ENCODE peak calls at places on chromosomes 5 and 9, in eight cellular contexts. P, B, O, Q, A, Y, H and Z are unnamed samples.

GRCh38 chr9:37405764-37406380 is 16.6 kb upstream of the GRHPR start:
- DNase-seq in A (no peak), Y (no peak), O (no peak), P (no peak), H (no peak), B (no peak), Q (no peak), Z (no peak)

GRCh38 chr9:29556317-29556716 is 1983.0 kb upstream of the C9orf72 start:
- DNase-seq in A (no peak), Q (no peak), P (no peak), H (no peak), Y (no peak), O (peak), B (peak), Z (peak)

GRCh38 chr9:115263731-115264130 is 145.8 kb upstream of the TNC start:
- DNase-seq in H (no peak), A (no peak), Q (no peak), Y (peak), P (no peak), O (no peak), B (peak), Z (peak)

GRCh38 chr9:93955356-93956182 is 414 bp upstream of the BARX1 start:
- DNase-seq in B (no peak), Y (no peak), A (no peak), P (no peak), O (no peak), H (peak), Q (no peak), Z (no peak)

GRCh38 chr5:179489015-179489414 is 61.3 kb upstream of the RUFY1 start:
- DNase-seq in Y (peak), B (no peak), Q (no peak), H (no peak), P (no peak), A (no peak), O (no peak), Z (no peak)

GRCh38 chr5:148482697-148483462 is 99.1 kb downstream of the FBXO38 start:
- DNase-seq in P (peak), B (peak), Q (peak), O (no peak), A (peak), H (peak), Y (no peak), Z (peak)

GRCh38 chr9:117784996-117785395 is 80.8 kb downstream of the TLR4 start:
- DNase-seq in B (no peak), Y (no peak), P (no peak), Q (no peak), H (no peak), O (no peak), A (no peak), Z (no peak)

GRCh38 chr5:179747815-179748214 is 15.2 kb downstream of the MAML1 start:
- DNase-seq in B (no peak), Y (no peak), P (no peak), A (no peak), O (no peak), H (no peak), Q (no peak), Z (no peak)

GRCh38 chr9:121239071-121239470 is 28.9 kb upstream of the GSN start:
- DNase-seq in Q (no peak), H (no peak), O (no peak), Y (no peak), A (no peak), P (no peak), B (no peak), Z (no peak)

GRCh38 chr9:10062629-10063395 is 550.0 kb downstream of the PTPRD start:
- DNase-seq in Q (no peak), O (peak), A (no peak), Y (peak), B (peak), H (no peak), P (no peak), Z (peak)

GRCh38 chr9:95494022-95494415 is 22.8 kb downstream of the PTCH1 start:
- DNase-seq in O (no peak), Y (no peak), Q (no peak), B (no peak), A (no peak), H (no peak), P (peak), Z (no peak)

GRCh38 chr5:94627191-94627590 is 8.7 kb downstream of the SLF1 start:
- DNase-seq in Y (no peak), A (no peak), P (no peak), O (no peak), H (no peak), Q (no peak), B (no peak), Z (no peak)

GRCh38 chr9:125748511-125749099 is 1.4 kb downstream of the PBX3 start:
- DNase-seq in Y (no peak), B (no peak), O (no peak), Q (peak), P (no peak), A (no peak), H (no peak), Z (peak)

GRCh38 chr9:125959980-125960619 is 212.9 kb downstream of the PBX3 start:
- DNase-seq in O (no peak), Q (no peak), B (no peak), Y (no peak), A (no peak), P (no peak), H (no peak), Z (peak)

GRCh38 chr9:112887377-112887776 is 3.3 kb downstream of the SLC46A2 start:
- DNase-seq in H (no peak), Q (no peak), Y (no peak), P (no peak), O (no peak), B (no peak), A (no peak), Z (no peak)

GRCh38 chr9:90219548-90220118 is 423.0 kb downstream of the DIRAS2 start:
- DNase-seq in B (no peak), Q (peak), A (no peak), O (no peak), H (no peak), Y (no peak), P (peak), Z (no peak)

DNA sequence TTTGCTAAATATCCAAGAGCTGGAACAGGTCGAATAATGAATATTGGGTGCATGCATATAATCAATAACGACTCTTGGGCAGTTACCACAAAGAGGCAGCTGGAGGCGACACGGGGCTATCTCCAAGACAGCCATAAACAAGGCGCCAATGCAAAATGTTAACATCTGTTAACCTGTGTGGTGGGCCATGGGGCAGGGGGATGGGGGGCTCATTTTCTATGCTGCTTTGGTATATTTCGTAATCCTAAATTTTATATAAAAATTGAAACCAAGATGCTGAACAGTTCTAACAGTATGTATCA is 1.3 kb upstream of the RNF44 start:
- DNase-seq in B (no peak), Q (no peak), Y (no peak), O (no peak), A (no peak), P (no peak), H (no peak), Z (no peak)
- TF ChIP-seq CTCF in B (no peak), Q (no peak), Y (no peak), O (no peak), A (no peak), P (no peak), H (no peak), Z (no peak)

GRCh38 chr5:52989025-52989780 is at the start of gene ITGA2:
- DNase-seq in H (no peak), A (peak), B (peak), P (peak), Q (peak), Y (no peak), O (no peak), Z (peak)
- TF ChIP-seq CTCF in H (no peak), A (no peak), B (no peak), P (no peak), Q (no peak), Y (no peak), O (no peak), Z (no peak)

GRCh38 chr5:15286659-15287058 is 213.3 kb upstream of the FBXL7 start:
- DNase-seq in H (no peak), B (no peak), P (no peak), O (no peak), Q (no peak), A (no peak), Y (no peak), Z (peak)

GRCh38 chr5:15285901-15286583 is 213.9 kb upstream of the FBXL7 start:
- DNase-seq in H (no peak), Q (no peak), A (peak), Y (no peak), B (no peak), P (no peak), O (peak), Z (peak)

DNA sequence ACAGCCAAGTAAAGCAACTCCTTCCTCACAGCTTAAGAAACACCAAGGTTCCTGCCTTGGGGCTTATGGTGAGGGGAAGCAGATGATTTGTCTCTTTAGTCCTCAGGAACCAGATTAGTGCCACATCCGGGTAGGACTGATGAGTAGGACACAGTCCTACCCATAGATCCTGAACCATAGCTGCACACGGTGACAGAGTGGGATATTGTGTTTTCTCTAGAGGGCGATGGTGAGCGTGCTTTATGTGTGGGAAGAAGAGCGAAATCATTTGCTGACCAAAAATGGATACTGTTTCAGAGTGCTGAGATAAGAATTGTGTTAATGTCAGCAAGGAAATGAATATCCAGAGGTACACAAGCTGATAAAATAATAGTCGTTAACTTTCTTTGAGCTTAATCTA is 209.0 kb upstream of the FBXL7 start:
- DNase-seq in H (no peak), B (no peak), P (no peak), Q (no peak), A (no peak), O (no peak), Y (no peak), Z (peak)
- TF ChIP-seq CTCF in H (peak), B (no peak), P (no peak), Q (no peak), A (no peak), O (peak), Y (no peak), Z (peak)

DNA sequence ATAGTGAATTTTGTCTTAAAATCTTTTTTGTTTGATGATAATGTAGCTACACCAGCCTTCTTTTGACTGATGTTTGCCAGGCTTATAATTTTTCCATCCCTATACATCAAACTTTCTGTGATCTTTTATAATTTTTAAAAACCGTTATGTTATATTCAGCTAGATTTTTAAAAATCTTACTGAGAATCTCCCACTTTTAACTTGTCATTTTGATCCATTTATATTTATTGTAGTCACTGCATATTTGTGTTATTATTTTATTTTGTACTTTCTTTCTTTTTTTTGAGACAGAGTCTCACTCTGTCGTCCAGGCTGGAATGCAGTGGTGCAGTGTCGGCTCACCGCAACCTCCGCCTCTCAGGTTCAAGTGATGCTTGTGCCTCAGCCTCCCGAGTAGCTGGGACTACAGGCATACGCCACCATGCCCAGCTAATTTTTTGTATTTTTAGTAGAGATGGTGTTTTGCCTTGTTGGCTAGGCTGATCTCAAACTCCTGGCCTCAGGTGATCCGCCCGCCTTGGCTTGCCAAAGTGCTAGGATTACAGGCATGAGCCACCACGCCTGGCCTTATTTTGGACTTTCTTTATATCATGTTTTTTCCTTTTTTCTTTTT is 12.7 kb downstream of the MRRF start:
- DNase-seq in A (no peak), O (no peak), Q (no peak), H (no peak), Y (no peak), B (no peak), P (no peak), Z (no peak)
- TF ChIP-seq CTCF in A (no peak), O (no peak), Q (no peak), H (no peak), Y (no peak), B (no peak), P (no peak), Z (no peak)

GRCh38 chr9:87250205-87250604 is 247.5 kb upstream of the DAPK1 start:
- DNase-seq in O (no peak), Y (no peak), B (no peak), P (no peak), Q (no peak), A (no peak), H (no peak), Z (no peak)
- TF ChIP-seq CTCF in O (no peak), Y (no peak), B (peak), P (no peak), Q (no peak), A (no peak), H (no peak), Z (peak)

DNA sequence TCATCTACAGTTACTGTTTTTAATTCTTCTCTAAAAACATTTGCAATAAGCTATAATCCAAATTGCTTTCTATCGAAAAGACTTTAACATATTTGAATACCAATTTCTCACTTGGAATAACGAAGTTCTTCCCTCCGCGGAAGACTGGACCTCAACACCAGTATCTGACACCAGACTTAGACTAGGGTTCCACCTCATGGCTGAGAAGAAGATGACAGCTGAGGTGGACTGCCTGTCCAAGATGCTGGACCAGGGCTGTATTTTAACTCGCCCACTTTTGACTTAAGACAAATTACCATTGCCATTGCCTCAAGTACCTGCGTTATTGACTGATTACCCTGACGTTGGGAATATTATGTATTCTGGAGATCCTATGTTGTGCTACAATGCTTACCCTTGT is 34.1 kb downstream of the ZMAT2 start:
- DNase-seq in Q (no peak), Y (no peak), B (no peak), H (no peak), P (no peak), O (no peak), A (no peak), Z (peak)
- TF ChIP-seq CTCF in Q (no peak), Y (peak), B (peak), H (peak), P (peak), O (no peak), A (no peak), Z (peak)